ENCODE peak calls at places on chromosomes 4 and X, in eight cellular contexts. F, T, U, Z, R, N, P and W are unnamed samples.

GRCh38 chr4:4855293-4856070 is 4.0 kb upstream of the MSX1 start:
- DNase-seq in P (peak), T (no peak), N (no peak), F (no peak), U (no peak), R (peak), Z (no peak), W (no peak)

GRCh38 chrX:119870626-119871131 is 854 bp downstream of the RNF113A start:
- DNase-seq in R (peak), P (no peak), Z (no peak), T (no peak), U (peak), N (no peak), F (peak), W (no peak)

GRCh38 chrX:148577711-148578110 is 77.3 kb downstream of the AFF2 start:
- DNase-seq in N (no peak), U (no peak), Z (no peak), T (no peak), R (no peak), F (no peak), P (no peak), W (no peak)

GRCh38 chr4:8231551-8232049 is 32.5 kb downstream of the SH3TC1 start:
- DNase-seq in P (no peak), F (no peak), N (no peak), R (no peak), U (no peak), T (no peak), Z (no peak), W (no peak)

GRCh38 chr4:137703225-137703624 is 170.9 kb upstream of the PCDH18 start:
- DNase-seq in U (no peak), P (no peak), Z (no peak), R (no peak), T (no peak), F (no peak), N (no peak), W (no peak)

GRCh38 chr4:52883183-52883621 is 21.1 kb downstream of the RASL11B start:
- DNase-seq in F (no peak), N (no peak), T (no peak), Z (no peak), P (no peak), U (no peak), R (no peak), W (no peak)

GRCh38 chrX:43121637-43122036 is 343.7 kb upstream of the PPP1R2C start:
- DNase-seq in P (no peak), F (no peak), T (peak), Z (no peak), N (peak), U (no peak), R (no peak), W (no peak)

GRCh38 chr4:15963568-15963967 is 593 bp upstream of the FGFBP2 start:
- DNase-seq in R (no peak), P (no peak), T (no peak), N (no peak), U (no peak), F (peak), Z (no peak), W (no peak)

GRCh38 chrX:13598877-13599276 is 29.5 kb downstream of the EGFL6 start:
- DNase-seq in Z (no peak), F (no peak), T (peak), P (no peak), R (no peak), N (peak), U (no peak), W (no peak)

GRCh38 chr4:41538887-41539498 is 1.0 kb downstream of the LIMCH1 start:
- DNase-seq in P (no peak), F (no peak), R (no peak), N (no peak), U (no peak), Z (peak), T (peak), W (no peak)

GRCh38 chr4:80150387-80151173 is 46.7 kb upstream of the PRDM8 start:
- DNase-seq in U (no peak), F (no peak), N (no peak), T (no peak), P (no peak), R (no peak), Z (no peak), W (no peak)

GRCh38 chr4:178423366-178423765 is 981.1 kb upstream of the AGA start:
- DNase-seq in N (no peak), P (no peak), U (no peak), R (no peak), F (no peak), Z (no peak), T (no peak), W (no peak)

GRCh38 chr4:6200922-6201362 is 593 bp upstream of the JAKMIP1 start:
- DNase-seq in R (no peak), N (no peak), F (no peak), Z (no peak), P (no peak), T (peak), U (no peak), W (no peak)

GRCh38 chrX:139518475-139518874 is 12.1 kb upstream of the F9 start:
- DNase-seq in N (no peak), P (no peak), U (no peak), F (no peak), R (no peak), T (no peak), Z (no peak), W (no peak)

GRCh38 chr4:137535718-137536117 is 3.4 kb upstream of the PCDH18 start:
- DNase-seq in N (no peak), T (no peak), R (no peak), Z (no peak), P (no peak), F (no peak), U (no peak), W (no peak)